ENCODE peak calls at places on chromosomes 4 and X, in five cellular contexts. N is right lobe of liver, Q is heart right ventricle, D is SK-N-SH, H is stomach. V is an unnamed sample. For H3K36me3, the result is how much of the 10 kb centered on the place peaks cover.

GRCh38 chr4:84855774-84856173 is 110.7 kb downstream of the WDFY3 start:
- DNase-seq in N (no peak), D (no peak), Q (no peak), H (no peak), V (no peak)

GRCh38 chrX:21847342-21847741 is 7.9 kb downstream of the MBTPS2 start:
- DNase-seq in Q (no peak), D (no peak), N (no peak), H (no peak), V (no peak)

GRCh38 chrX:105975382-105975781 is 63.1 kb downstream of the SERPINA7 start:
- DNase-seq in Q (no peak), N (no peak), H (no peak), D (no peak), V (peak)

GRCh38 chrX:21905209-21905735 is 35.2 kb upstream of the SMS start:
- DNase-seq in H (no peak), Q (no peak), D (no peak), N (no peak), V (no peak)

GRCh38 chr4:8283631-8284121 is 14.1 kb downstream of the HTRA3 start:
- DNase-seq in D (no peak), H (no peak), Q (peak), N (no peak), V (no peak)

GRCh38 chr4:44674471-44674870 is 3.7 kb upstream of the GUF1 start:
- DNase-seq in D (no peak), Q (no peak), N (no peak), H (no peak), V (no peak)

GRCh38 chrX:11789809-11790208 is 31.8 kb downstream of the MSL3 start:
- DNase-seq in D (no peak), N (no peak), Q (no peak), H (no peak), V (no peak)

GRCh38 chrX:87299563-87300160 is 217.9 kb upstream of the KLHL4 start:
- DNase-seq in D (no peak), N (no peak), H (no peak), Q (no peak), V (peak)

GRCh38 chrX:149365061-149365460 is 140.0 kb downstream of the IDS start:
- DNase-seq in H (no peak), D (no peak), Q (no peak), N (no peak), V (peak)

GRCh38 chr4:44447563-44448504 is 775 bp downstream of the KCTD8 start:
- DNase-seq in Q (peak), N (peak), D (peak), H (peak), V (no peak)

GRCh38 chrX:78384486-78384885 is 57.1 kb upstream of the CYSLTR1 start:
- DNase-seq in H (no peak), N (no peak), D (no peak), Q (no peak), V (peak)

GRCh38 chrX:120200851-120201250 is 42.4 kb downstream of the RHOXF2 start:
- DNase-seq in D (no peak), H (no peak), Q (no peak), N (no peak), V (no peak)

GRCh38 chrX:153794018-153794896 is at the start of the genes IDH3G and SSR4:
- DNase-seq in N (peak), H (peak), D (peak), Q (peak), V (peak)
- TF ChIP-seq CTCF in N (peak), H (no peak), D (no peak), Q (peak), V (peak)

DNA sequence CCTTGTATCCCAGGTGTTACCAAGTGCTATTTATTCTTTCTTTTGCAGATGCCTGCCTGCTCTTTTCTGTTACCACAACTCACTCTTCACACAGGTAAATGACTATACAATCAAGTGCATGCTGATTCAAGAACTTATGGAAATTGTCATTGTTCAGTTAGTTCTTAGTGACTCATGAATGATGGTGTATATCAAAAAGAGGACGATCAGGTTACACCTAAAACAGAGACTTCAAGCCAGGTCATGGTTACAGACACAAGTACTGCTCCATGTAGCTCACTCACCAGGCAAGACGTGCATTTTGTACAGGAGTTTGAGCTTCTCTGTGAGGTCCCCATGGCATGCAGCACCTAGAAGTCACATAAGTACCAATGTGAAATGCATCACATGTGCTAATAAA is 59.3 kb upstream of the UCP1 start:
- DNase-seq in H (no peak), D (no peak), N (no peak), Q (no peak), V (peak)
- H3K36me3 ChIP-seq in H (half or more), D (under half), N (half or more), Q (under half), V (under half)

GRCh38 chrX:54639346-54640102 is 109.5 kb downstream of the GNL3L start:
- DNase-seq in N (peak), Q (peak), D (peak), H (peak), V (peak)

GRCh38 chrX:54640721-54641120 is 110.7 kb downstream of the GNL3L start:
- DNase-seq in H (no peak), D (no peak), N (no peak), Q (no peak), V (peak)

GRCh38 chrX:54640103-54640428 is 110.0 kb downstream of the GNL3L start:
- DNase-seq in Q (no peak), H (no peak), N (no peak), D (no peak), V (no peak)

GRCh38 chrX:54641530-54641929 is 111.5 kb downstream of the GNL3L start:
- DNase-seq in H (no peak), Q (no peak), D (no peak), N (no peak), V (no peak)

DNA sequence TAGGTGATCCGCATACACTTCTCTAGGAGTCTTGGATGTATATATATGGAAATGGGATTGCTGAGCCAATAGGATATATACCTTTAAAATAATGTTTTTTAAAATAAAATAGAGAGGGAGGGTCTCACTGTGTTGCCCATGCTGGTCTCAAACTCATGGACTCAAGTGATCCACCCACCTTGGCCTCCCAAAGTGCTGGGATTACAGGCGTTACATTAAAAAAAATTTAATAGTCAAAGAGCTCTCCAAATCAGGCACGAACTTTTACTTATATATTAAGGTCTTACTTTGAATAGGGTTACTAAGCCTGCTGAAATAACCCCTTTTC is 109.0 kb downstream of the GNL3L start:
- DNase-seq in H (no peak), Q (no peak), D (no peak), N (no peak), V (no peak)
- H3K4me3 ChIP-seq in H (peak), Q (peak), D (peak), N (peak), V (peak)

DNA sequence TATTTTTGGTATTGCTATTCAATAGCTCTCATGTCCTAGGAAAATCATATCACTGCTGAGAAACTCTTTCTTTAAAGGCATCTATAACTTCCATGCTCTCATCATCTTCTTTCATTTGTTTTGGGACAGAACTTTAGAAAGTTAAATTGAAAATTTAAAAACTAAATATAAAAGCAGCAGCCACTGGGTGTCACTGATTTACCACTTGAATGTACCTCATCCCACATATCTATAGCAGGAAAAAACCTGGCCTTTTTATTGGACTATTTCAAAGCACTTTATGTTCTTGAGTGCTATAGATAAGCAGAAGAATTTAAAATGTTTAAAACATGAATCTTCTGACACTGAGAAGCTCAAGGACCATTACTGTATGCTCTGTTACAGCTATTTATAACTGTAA is 165.3 kb upstream of the TTC29 start:
- DNase-seq in Q (no peak), N (no peak), D (peak), H (no peak), V (peak)
- TF ChIP-seq CTCF in Q (peak), N (no peak), D (peak), H (no peak), V (no peak)

GRCh38 chrX:131734621-131735020 is 190.7 kb downstream of the OR13H1 start:
- DNase-seq in H (peak), D (no peak), Q (no peak), N (peak), V (no peak)

GRCh38 chrX:131735127-131735526 is 191.3 kb downstream of the OR13H1 start:
- DNase-seq in Q (no peak), N (no peak), H (no peak), D (no peak), V (no peak)

GRCh38 chrX:131741103-131741581 is 197.3 kb downstream of the OR13H1 start:
- DNase-seq in D (peak), H (peak), Q (no peak), N (peak), V (no peak)

GRCh38 chrX:131739823-131740222 is 195.9 kb downstream of the OR13H1 start:
- DNase-seq in D (no peak), N (no peak), H (no peak), Q (no peak), V (no peak)
- H3K36me3 ChIP-seq in D (under half), N (under half), H (under half), Q (under half), V (under half)

GRCh38 chr4:109801099-109801789 is 555 bp downstream of the CFI start:
- DNase-seq in N (no peak), H (no peak), Q (no peak), D (no peak), V (no peak)

GRCh38 chr4:109798866-109799265 is 2.9 kb downstream of the CFI start:
- DNase-seq in N (no peak), D (no peak), H (no peak), Q (no peak), V (no peak)

GRCh38 chr4:109803924-109804571 is 2.2 kb upstream of the CFI start:
- DNase-seq in D (peak), H (no peak), N (no peak), Q (no peak), V (peak)

GRCh38 chr4:109801895-109802319 is at the start of gene CFI:
- DNase-seq in Q (no peak), D (no peak), H (no peak), N (no peak), V (peak)
- H3K4me3 ChIP-seq in Q (peak), D (peak), H (no peak), N (peak), V (no peak)

DNA sequence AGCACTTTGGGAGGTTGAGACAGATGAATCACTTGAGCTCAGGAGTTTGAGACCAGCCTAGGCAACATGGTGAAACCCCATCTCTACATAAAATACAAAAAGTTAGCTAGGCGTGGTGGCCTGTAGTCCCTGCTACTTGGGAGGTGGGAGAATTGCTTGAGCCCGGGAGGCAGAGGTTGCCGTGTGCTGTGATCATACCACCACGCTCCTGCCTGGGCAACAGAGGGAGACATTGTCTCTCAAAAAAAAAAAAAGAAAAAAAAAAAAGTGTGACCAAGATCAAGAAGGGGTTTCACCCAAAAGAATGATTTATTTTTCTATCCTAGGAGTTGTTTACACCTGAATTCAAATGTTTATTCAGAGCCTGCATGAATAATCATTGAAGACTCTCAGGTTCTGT is 572.4 kb upstream of the GALNT7 start:
- DNase-seq in Q (no peak), N (no peak), D (no peak), H (no peak), V (no peak)
- TF ChIP-seq CTCF in Q (no peak), N (no peak), D (no peak), H (no peak), V (no peak)

DNA sequence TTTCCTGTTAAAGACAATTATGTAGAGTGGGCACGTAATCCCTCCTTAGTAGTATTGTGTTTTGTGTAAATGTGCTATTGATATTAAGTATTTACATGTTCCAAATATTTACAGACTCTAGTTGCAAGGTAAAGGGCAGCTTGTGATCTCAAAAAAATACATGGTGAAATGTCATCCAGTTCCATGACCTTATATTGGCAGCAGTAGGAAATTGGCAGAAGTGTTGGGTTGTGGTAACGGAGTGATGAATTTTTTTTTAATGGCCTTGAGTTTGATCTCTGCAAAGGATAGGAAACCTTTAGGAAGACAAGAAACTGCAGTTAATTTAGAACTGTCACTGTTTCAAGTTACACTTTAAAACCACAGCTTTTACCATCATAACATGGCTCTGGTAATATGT is 74.3 kb downstream of the NPNT start:
- DNase-seq in H (no peak), Q (no peak), D (no peak), N (no peak), V (no peak)
- H3K36me3 ChIP-seq in H (under half), Q (under half), D (under half), N (under half), V (under half)

V was measured in bronchial epithelial cell.